ENCODE peak calls at places on chromosome 5, in seven cellular contexts. T, E, A, N, P, Q and G are unnamed samples.

GRCh38 chr5:8633706-8634105 is 764.8 kb downstream of the MTRR start:
- ATAC-seq in T (no peak), E (no peak), A (no peak), N (no peak), P (no peak), Q (no peak), G (no peak)

GRCh38 chr5:104016650-104017049 is 454.1 kb upstream of the NUDT12 start:
- ATAC-seq in T (no peak), E (no peak), A (no peak), N (no peak), P (no peak), Q (no peak), G (no peak)

GRCh38 chr5:55702612-55703345 is 9.3 kb downstream of the SLC38A9 start:
- ATAC-seq in T (no peak), E (peak), A (no peak), N (no peak), P (no peak), Q (no peak), G (no peak)

GRCh38 chr5:10836991-10837390 is 76.0 kb upstream of the DAP start:
- ATAC-seq in T (no peak), E (no peak), A (no peak), N (no peak), P (no peak), Q (no peak), G (no peak)

GRCh38 chr5:35305336-35306020 is 75.2 kb upstream of the PRLR start:
- ATAC-seq in T (no peak), E (no peak), A (no peak), N (no peak), P (no peak), Q (no peak), G (no peak)

GRCh38 chr5:163503106-163504090 is 2.0 kb upstream of the MAT2B start:
- ATAC-seq in T (peak), E (peak), A (peak), N (peak), P (peak), Q (peak), G (no peak)

GRCh38 chr5:57663466-57663865 is 180.9 kb upstream of the ACTBL2 start:
- ATAC-seq in T (no peak), E (no peak), A (no peak), N (no peak), P (no peak), Q (no peak), G (no peak)

GRCh38 chr5:177296581-177296980 is 6.9 kb downstream of the RAB24 start:
- ATAC-seq in T (no peak), E (no peak), A (no peak), N (no peak), P (no peak), Q (no peak), G (no peak)

GRCh38 chr5:82821978-82822927 is 254.9 kb downstream of the TMEM167A start:
- ATAC-seq in T (no peak), E (no peak), A (no peak), N (no peak), P (no peak), Q (no peak), G (no peak)

GRCh38 chr5:60672693-60673264 is 27.2 kb downstream of the DEPDC1B start:
- ATAC-seq in T (no peak), E (no peak), A (no peak), N (peak), P (no peak), Q (no peak), G (no peak)

GRCh38 chr5:147534172-147534951 is 24.5 kb upstream of the DPYSL3 start:
- ATAC-seq in T (no peak), E (no peak), A (no peak), N (no peak), P (no peak), Q (no peak), G (peak)

GRCh38 chr5:119368238-119368630 is 12.4 kb downstream of the TNFAIP8 start:
- ATAC-seq in T (no peak), E (peak), A (no peak), N (no peak), P (no peak), Q (no peak), G (no peak)

GRCh38 chr5:14135621-14136020 is 7.5 kb upstream of the TRIO start:
- ATAC-seq in T (no peak), E (no peak), A (no peak), N (no peak), P (no peak), Q (no peak), G (no peak)

GRCh38 chr5:169006878-169007790 is 293.8 kb downstream of the SLIT3 start:
- ATAC-seq in T (no peak), E (no peak), A (peak), N (no peak), P (no peak), Q (peak), G (no peak)

GRCh38 chr5:91500758-91501157 is 117.6 kb upstream of the ARRDC3 start:
- ATAC-seq in T (no peak), E (no peak), A (no peak), N (no peak), P (no peak), Q (no peak), G (no peak)

GRCh38 chr5:36246011-36246410 is 4.3 kb upstream of the NADK2 start:
- ATAC-seq in T (no peak), E (no peak), A (no peak), N (no peak), P (no peak), Q (no peak), G (no peak)

GRCh38 chr5:27748847-27749246 is 710.5 kb upstream of the CDH9 start:
- ATAC-seq in T (no peak), E (no peak), A (no peak), N (no peak), P (no peak), Q (no peak), G (no peak)

GRCh38 chr5:39714036-39714698 is 289.4 kb upstream of the DAB2 start:
- ATAC-seq in T (no peak), E (peak), A (peak), N (peak), P (peak), Q (peak), G (peak)

GRCh38 chr5:13763719-13764118 is 180.8 kb downstream of the DNAH5 start:
- ATAC-seq in T (no peak), E (no peak), A (no peak), N (no peak), P (no peak), Q (no peak), G (no peak)

GRCh38 chr5:137856916-137857862 is 10.5 kb upstream of the MYOT start:
- ATAC-seq in T (no peak), E (peak), A (no peak), N (peak), P (no peak), Q (peak), G (no peak)

GRCh38 chr5:14783689-14784088 is 87.9 kb downstream of the ANKH start:
- ATAC-seq in T (no peak), E (peak), A (no peak), N (no peak), P (no peak), Q (no peak), G (no peak)

GRCh38 chr5:80284720-80285119 is 28.9 kb upstream of the SERINC5 start:
- ATAC-seq in T (no peak), E (peak), A (no peak), N (no peak), P (no peak), Q (no peak), G (no peak)
- H3K4me3 ChIP-seq in T (no peak), E (no peak), A (no peak), N (no peak), P (no peak), Q (no peak), G (no peak)

DNA sequence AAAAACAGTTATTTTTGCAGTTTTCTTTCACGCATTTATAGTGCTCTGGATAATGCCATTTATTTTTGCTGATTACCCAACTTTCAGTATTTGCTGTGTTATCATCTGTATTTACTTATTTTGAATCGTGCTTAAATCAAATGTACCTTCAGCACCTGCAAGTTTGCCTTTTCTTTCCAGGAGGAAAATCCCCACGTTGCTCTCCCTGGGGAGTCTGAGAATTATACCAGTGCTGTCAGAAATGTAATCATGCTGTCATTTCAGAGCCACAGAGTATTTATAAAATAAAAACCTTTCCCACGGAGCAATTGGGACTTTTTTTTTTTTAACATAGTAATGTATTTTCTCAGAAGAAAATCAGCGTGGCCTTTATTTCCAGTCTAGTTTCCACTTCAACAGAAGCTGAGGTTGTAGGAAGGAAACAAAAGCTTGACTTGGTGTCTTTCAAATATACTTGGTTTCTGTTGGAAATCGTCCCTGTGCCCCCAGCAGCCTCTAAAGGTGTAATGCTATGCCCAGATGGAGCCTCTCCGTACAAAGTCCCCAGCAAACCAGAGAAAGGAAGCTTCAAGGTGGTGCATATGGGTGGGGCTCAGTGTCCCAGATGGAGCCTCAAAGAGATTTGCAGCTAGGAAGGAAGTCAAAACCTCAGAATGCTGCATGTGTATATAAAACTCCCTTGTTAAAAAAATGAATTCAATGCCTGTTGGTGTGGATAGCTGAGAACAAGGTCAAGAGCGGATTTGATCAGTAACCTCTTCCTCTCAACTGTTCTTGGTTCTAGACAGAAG is 2.1 kb downstream of the GPR150 start:
- ATAC-seq in T (no peak), E (no peak), A (no peak), N (no peak), P (no peak), Q (no peak), G (no peak)
- TF ChIP-seq POLR2AphosphoS5 in T (no peak), E (no peak), A (no peak), N (no peak), P (no peak), Q (no peak), G (no peak)

GRCh38 chr5:92979716-92980115 is 601.3 kb downstream of the NR2F1-AS1 start:
- ATAC-seq in T (no peak), E (no peak), A (no peak), N (no peak), P (no peak), Q (no peak), G (no peak)
- H3K4me3 ChIP-seq in T (no peak), E (no peak), A (no peak), N (no peak), P (no peak), Q (no peak), G (no peak)

DNA sequence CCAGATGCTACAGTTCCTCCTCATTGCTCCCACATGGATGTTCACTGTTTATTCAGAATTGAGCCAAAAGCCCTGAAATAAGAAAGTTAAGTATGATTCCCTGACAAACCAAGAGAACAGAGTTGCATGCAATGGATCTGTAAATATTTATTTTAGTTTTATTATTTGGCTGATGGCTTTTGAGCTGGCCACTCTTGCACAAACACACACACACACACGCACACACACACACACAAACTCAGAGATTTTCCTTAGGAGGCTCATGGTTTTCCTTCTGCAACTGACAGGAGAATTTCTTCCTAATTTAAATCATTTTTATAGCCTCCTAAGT is 119.0 kb upstream of the SLCO6A1 start:
- ATAC-seq in T (no peak), E (no peak), A (no peak), N (no peak), P (no peak), Q (no peak), G (peak)
- TF ChIP-seq POLR2AphosphoS5 in T (no peak), E (no peak), A (no peak), N (no peak), P (no peak), Q (no peak), G (no peak)

GRCh38 chr5:159313197-159313596 is 17.1 kb downstream of the IL12B start:
- ATAC-seq in T (no peak), E (no peak), A (no peak), N (no peak), P (no peak), Q (no peak), G (no peak)

GRCh38 chr5:159304961-159305595 is 25.2 kb downstream of the IL12B start:
- ATAC-seq in T (no peak), E (no peak), A (peak), N (no peak), P (no peak), Q (no peak), G (no peak)

GRCh38 chr5:159310492-159310891 is 19.8 kb downstream of the IL12B start:
- ATAC-seq in T (peak), E (peak), A (no peak), N (no peak), P (peak), Q (no peak), G (no peak)

GRCh38 chr5:159311063-159311462 is 19.2 kb downstream of the IL12B start:
- ATAC-seq in T (no peak), E (no peak), A (no peak), N (no peak), P (no peak), Q (no peak), G (no peak)

DNA sequence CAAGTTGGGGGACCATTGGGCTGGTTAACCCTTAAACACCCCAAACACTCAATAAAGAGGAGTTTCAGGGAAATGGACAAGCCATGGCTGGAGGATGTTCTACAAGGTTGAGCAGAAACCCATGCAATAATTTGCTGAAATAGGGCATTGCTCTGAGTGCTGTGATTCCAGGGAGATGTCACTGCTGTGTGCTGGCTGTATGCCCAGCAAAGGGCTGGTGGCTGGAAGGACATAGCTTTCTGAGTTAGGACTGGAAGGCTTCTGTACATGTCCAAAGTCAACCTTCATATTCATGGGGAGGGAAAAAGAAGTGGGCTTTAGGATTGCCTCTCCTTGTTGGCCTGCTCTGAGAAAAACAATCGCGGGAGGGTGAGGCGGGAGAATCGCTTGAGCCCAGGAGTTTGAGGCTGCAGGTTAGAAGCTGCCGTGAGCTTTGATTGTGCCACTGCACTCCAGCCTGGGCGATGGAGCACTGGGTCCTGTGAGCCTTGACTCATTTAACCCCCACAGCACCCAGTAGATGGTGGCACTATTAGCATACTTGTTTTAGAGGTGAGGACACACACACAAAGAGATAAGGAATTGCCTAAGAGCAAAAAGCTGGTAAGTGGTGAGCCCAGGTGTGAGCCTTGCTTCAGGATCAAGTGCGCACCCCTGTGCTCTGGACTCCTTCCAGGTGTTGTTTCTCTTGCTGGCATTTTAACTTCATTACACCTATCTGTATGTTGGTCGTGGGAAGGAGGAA is 20.4 kb downstream of the IL12B start:
- ATAC-seq in T (peak), E (peak), A (no peak), N (no peak), P (no peak), Q (no peak), G (no peak)
- H3K4me3 ChIP-seq in T (peak), E (no peak), A (no peak), N (no peak), P (no peak), Q (no peak), G (no peak)

GRCh38 chr5:172861461-172861860 is 27.4 kb downstream of the ERGIC1 start:
- ATAC-seq in T (no peak), E (no peak), A (no peak), N (no peak), P (no peak), Q (no peak), G (no peak)

GRCh38 chr5:172858990-172859811 is 25.1 kb downstream of the ERGIC1 start:
- ATAC-seq in T (peak), E (no peak), A (peak), N (peak), P (no peak), Q (no peak), G (peak)

GRCh38 chr5:172859966-172860365 is 25.9 kb downstream of the ERGIC1 start:
- ATAC-seq in T (no peak), E (no peak), A (no peak), N (no peak), P (no peak), Q (no peak), G (no peak)

GRCh38 chr5:172862165-172862801 is 28.2 kb downstream of the ERGIC1 start:
- ATAC-seq in T (no peak), E (no peak), A (no peak), N (no peak), P (no peak), Q (no peak), G (no peak)

DNA sequence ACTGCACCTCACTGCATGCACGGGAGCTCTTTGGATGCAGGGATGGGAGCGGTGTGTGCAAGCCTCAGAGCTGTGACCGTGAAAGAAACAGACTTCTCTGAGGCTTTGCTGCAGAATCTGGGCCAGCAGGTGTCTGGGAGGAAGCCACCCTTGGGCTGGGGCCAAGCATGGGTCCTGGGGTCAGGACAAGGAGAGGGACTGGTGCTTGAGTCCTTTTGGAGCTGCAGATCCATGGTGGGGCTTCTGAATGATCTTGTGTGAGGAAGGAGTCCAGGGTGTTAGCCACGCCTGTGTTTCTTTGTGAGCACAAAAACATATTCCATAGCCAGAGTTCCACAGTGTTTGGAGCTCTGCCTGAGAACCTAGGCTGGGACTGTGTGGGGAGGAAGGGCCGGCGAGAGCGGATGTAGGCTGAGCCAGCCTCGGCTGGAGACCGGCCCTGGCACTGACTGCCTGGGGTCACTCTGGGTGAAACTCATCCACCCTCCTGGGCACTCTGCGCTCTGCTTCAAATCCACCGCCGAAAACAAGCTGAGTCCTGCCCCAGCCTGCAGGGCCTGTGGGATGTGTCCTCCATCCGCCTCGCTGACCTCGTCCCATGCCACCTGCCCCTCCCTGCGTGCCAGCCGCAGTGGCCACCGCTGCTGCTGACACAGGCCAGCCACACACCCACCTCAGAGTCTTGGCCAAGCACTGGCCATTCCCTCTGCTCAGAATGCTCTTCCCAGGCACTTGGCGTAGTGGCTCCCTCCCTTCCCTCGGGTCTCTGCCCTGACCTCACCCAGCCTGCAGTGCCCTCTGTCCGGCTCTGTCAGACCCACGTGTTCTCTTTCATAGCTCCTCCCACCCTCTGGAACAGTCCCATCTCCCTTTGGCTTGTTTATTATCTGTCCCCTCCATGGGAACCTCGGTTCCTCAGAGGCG is 26.7 kb downstream of the ERGIC1 start:
- ATAC-seq in T (peak), E (no peak), A (peak), N (no peak), P (no peak), Q (no peak), G (peak)
- TF ChIP-seq POLR2AphosphoS5 in T (peak), E (no peak), A (no peak), N (no peak), P (no peak), Q (no peak), G (peak)

DNA sequence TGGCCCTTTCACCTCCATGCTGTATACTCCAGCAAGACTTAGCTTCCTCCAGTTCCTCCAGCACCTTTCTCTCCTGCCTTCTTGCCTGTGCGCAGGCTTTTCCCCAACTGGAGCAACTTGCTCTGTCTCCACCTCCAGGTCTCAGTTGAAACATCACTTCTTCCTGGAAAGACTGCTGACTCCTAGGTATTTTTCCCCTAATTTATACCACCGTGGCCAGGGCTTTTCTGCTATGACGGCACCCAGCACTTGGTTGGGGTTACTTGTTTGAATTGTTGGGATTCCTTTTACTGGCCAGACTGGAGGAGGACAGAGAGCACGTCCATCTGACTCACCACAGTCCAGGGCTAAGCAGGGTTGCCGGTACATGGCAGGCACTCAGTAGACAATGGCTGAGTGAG is 67.5 kb downstream of the KCNIP1 start:
- ATAC-seq in T (no peak), E (no peak), A (peak), N (peak), P (no peak), Q (peak), G (no peak)
- H3K4me3 ChIP-seq in T (no peak), E (no peak), A (no peak), N (no peak), P (no peak), Q (no peak), G (no peak)